ENCODE peak calls at places on chromosomes 2 and 18, in ten cellular contexts. O is CD8-positive, alpha-beta T cell; U is GDM1; M is mesendoderm; J is activated T-cell treated with anti-CD3 and anti-CD28 coated beads for 24 hours; X is HCT116; D is substantia nigra; A is DMS153; H is NCI-H2171 treated with DMSO at 0.1 percent for 48 hours; B is activated naive CD8-positive, alpha-beta T cell treated with anti-CD3 and anti-CD28 coated beads, Interleukin-2, amount 50 U/mL, for 16 hours. F is an unnamed sample.

GRCh38 chr2:174615951-174616436 is 18.4 kb upstream of the WIPF1 start:
- DNase-seq in O (no peak), U (no peak), M (no peak), J (no peak), X (no peak), D (no peak), A (no peak), H (no peak), B (no peak), F (no peak)

GRCh38 chr2:60518567-60518966 is 34.9 kb downstream of the BCL11A start:
- DNase-seq in O (no peak), U (no peak), M (no peak), J (no peak), X (no peak), D (no peak), A (no peak), H (no peak), B (no peak), F (no peak)

GRCh38 chr2:134327367-134327766 is 73.5 kb downstream of the MGAT5 start:
- DNase-seq in O (no peak), U (no peak), M (no peak), J (no peak), X (no peak), D (no peak), A (no peak), H (no peak), B (no peak), F (no peak)

GRCh38 chr2:145752091-145752806 is 1232.3 kb upstream of the ZEB2 start:
- DNase-seq in O (no peak), U (peak; percentile 47), M (peak; percentile 81), J (no peak), X (peak; percentile 50), D (no peak), A (peak; percentile 17), H (peak; percentile 79), B (no peak), F (peak; percentile 47)

GRCh38 chr2:96534701-96535181 is 1.8 kb upstream of the ARID5A start:
- DNase-seq in O (no peak), U (no peak), M (no peak), J (no peak), X (no peak), D (no peak), A (peak; percentile 76), H (peak; percentile 10), B (no peak), F (no peak)

GRCh38 chr18:1147616-1148184 is 243.0 kb downstream of the ADCYAP1 start:
- DNase-seq in O (no peak), U (no peak), M (peak; percentile 14), J (no peak), X (no peak), D (no peak), A (no peak), H (no peak), B (no peak), F (peak; percentile 2)

GRCh38 chr18:38940863-38941531 is 1375.4 kb upstream of the CELF4 start:
- DNase-seq in O (peak; percentile 13), U (no peak), M (peak; percentile 53), J (peak; percentile 57), X (peak; percentile 77), D (no peak), A (no peak), H (no peak), B (peak; percentile 13), F (no peak)

GRCh38 chr18:4172491-4172890 is 282.6 kb downstream of the DLGAP1 start:
- DNase-seq in O (no peak), U (no peak), M (no peak), J (no peak), X (no peak), D (no peak), A (no peak), H (peak; percentile 71), B (no peak), F (no peak)

GRCh38 chr18:74217476-74218143 is 69.3 kb downstream of the TIMM21 start:
- DNase-seq in O (no peak), U (no peak), M (no peak), J (no peak), X (no peak), D (no peak), A (no peak), H (no peak), B (no peak), F (no peak)

GRCh38 chr2:60808330-60808801 is 52.3 kb downstream of the PAPOLG start:
- DNase-seq in O (no peak), U (no peak), M (peak; percentile 28), J (no peak), X (no peak), D (no peak), A (no peak), H (no peak), B (no peak), F (no peak)

GRCh38 chr2:190791347-190791982 is 89.2 kb upstream of the GLS start:
- DNase-seq in O (peak; percentile 4), U (no peak), M (peak; percentile 59), J (peak; percentile 39), X (no peak), D (no peak), A (no peak), H (no peak), B (peak; percentile 1), F (no peak)

GRCh38 chr2:30763151-30763660 is 44.0 kb downstream of the CAPN13 start:
- DNase-seq in O (no peak), U (no peak), M (no peak), J (no peak), X (no peak), D (no peak), A (no peak), H (no peak), B (no peak), F (no peak)

GRCh38 chr2:28413152-28413895 is 20.7 kb downstream of the FOSL2 start:
- DNase-seq in O (no peak), U (no peak), M (peak; percentile 57), J (no peak), X (no peak), D (no peak), A (peak; percentile 27), H (peak; percentile 69), B (no peak), F (peak; percentile 59)

GRCh38 chr2:42314892-42315468 is 46.0 kb downstream of the COX7A2L start:
- DNase-seq in O (no peak), U (no peak), M (no peak), J (no peak), X (no peak), D (no peak), A (no peak), H (no peak), B (no peak), F (no peak)

GRCh38 chr2:117930775-117931174 is 83.1 kb downstream of the CCDC93 start:
- DNase-seq in O (no peak), U (no peak), M (no peak), J (no peak), X (no peak), D (no peak), A (no peak), H (no peak), B (no peak), F (no peak)

GRCh38 chr18:38884050-38884449 is 1318.5 kb upstream of the CELF4 start:
- DNase-seq in O (no peak), U (no peak), M (peak; percentile 57), J (no peak), X (no peak), D (no peak), A (no peak), H (no peak), B (no peak), F (peak; percentile 8)

GRCh38 chr2:196745711-196746110 is 53.8 kb downstream of the GTF3C3 start:
- DNase-seq in O (no peak), U (no peak), M (no peak), J (no peak), X (no peak), D (no peak), A (no peak), H (no peak), B (no peak), F (no peak)

GRCh38 chr2:73268831-73269685 is 15.2 kb downstream of the FBXO41 start:
- DNase-seq in O (peak; percentile 66), U (no peak), M (peak; percentile 82), J (peak; percentile 57), X (peak; percentile 82), D (no peak), A (peak; percentile 76), H (peak; percentile 88), B (peak; percentile 30), F (peak; percentile 85)

GRCh38 chr2:200689115-200689514 is 103.3 kb downstream of the AOX1 start:
- DNase-seq in O (no peak), U (peak; percentile 46), M (no peak), J (no peak), X (no peak), D (no peak), A (no peak), H (no peak), B (no peak), F (peak; percentile 95)